ENCODE peak calls at places on chromosomes 3 and 15, in seven cellular contexts. I is skeletal muscle cell; Y is activated CD8-positive, alpha-beta T cell treated with anti-CD3 and anti-CD28 coated beads for 36 hours; F is NCI-H2081; P is trophoblast cell; G is stimulated activated CD4-positive, alpha-beta T cell treated with anti-CD3 and anti-CD28 coated beads, Interleukin-1b, Interleukin-23, amount 100 ng/mL, for 1 hour; A is AG04450. W is an unnamed sample.

GRCh38 chr15:84979651-84980050 is 2.0 kb upstream of the PDE8A start:
- DNase-seq in F (no peak), I (no peak), A (no peak), Y (no peak), G (no peak), P (no peak), W (no peak)

GRCh38 chr15:40722934-40723333 is 28.0 kb downstream of the RAD51 start:
- DNase-seq in G (no peak), A (no peak), I (no peak), Y (no peak), F (no peak), P (no peak), W (no peak)

GRCh38 chr3:56783644-56784451 is 17.9 kb downstream of the ARHGEF3 start:
- DNase-seq in P (no peak), F (no peak), G (no peak), Y (peak; percentile 90), I (peak; percentile 85), A (peak; percentile 66), W (no peak)

GRCh38 chr15:77010312-77010686 is 15.4 kb downstream of the PSTPIP1 start:
- DNase-seq in A (no peak), F (no peak), G (no peak), Y (no peak), I (no peak), P (no peak), W (no peak)

GRCh38 chr15:77066961-77067690 is 3.8 kb downstream of the TSPAN3 start:
- DNase-seq in I (no peak), A (no peak), F (no peak), G (no peak), P (no peak), Y (no peak), W (no peak)

GRCh38 chr3:127670761-127671522 is 1.8 kb upstream of the ABTB1 start:
- DNase-seq in P (no peak), Y (no peak), F (no peak), I (no peak), A (no peak), G (no peak), W (no peak)

GRCh38 chr3:48826451-48826850 is 21.2 kb downstream of the PRKAR2A start:
- DNase-seq in G (no peak), P (no peak), A (peak; percentile 69), I (peak; percentile 90), F (no peak), Y (no peak), W (peak; percentile 91)

GRCh38 chr3:105984837-105985236 is 116.0 kb upstream of the CBLB start:
- DNase-seq in G (no peak), P (no peak), I (no peak), F (no peak), A (no peak), Y (no peak), W (no peak)

GRCh38 chr15:90870354-90871096 is 2.1 kb downstream of the FURIN start:
- DNase-seq in P (no peak), G (no peak), A (no peak), I (no peak), Y (no peak), F (no peak), W (no peak)